ENCODE peak calls at places on chromosomes 4 and X, in six cellular contexts. G is right atrium auricular region, H is MM.1S, M is tibial artery, V is tibial nerve, Y is AG04450. Q is an unnamed sample.

GRCh38 chr4:48370260-48371134 is 29.2 kb downstream of the SLAIN2 start:
- DNase-seq in G (no peak), H (no peak), M (no peak), V (no peak), Y (no peak), Q (no peak)

GRCh38 chr4:169151671-169152070 is 119.1 kb downstream of the SH3RF1 start:
- DNase-seq in G (no peak), H (no peak), M (no peak), V (no peak), Y (peak), Q (no peak)

GRCh38 chr4:164207460-164207859 is 546.5 kb upstream of the SMIM31 start:
- DNase-seq in G (no peak), H (no peak), M (no peak), V (no peak), Y (no peak), Q (no peak)

GRCh38 chrX:154008521-154008920 is 11.2 kb downstream of the IRAK1 start:
- DNase-seq in G (no peak), H (peak), M (no peak), V (no peak), Y (no peak), Q (no peak)

GRCh38 chrX:46758163-46758955 is 559 bp downstream of the SLC9A7 start:
- DNase-seq in G (no peak), H (no peak), M (no peak), V (no peak), Y (no peak), Q (no peak)

GRCh38 chr4:77921701-77922100 is 59.1 kb downstream of the MRPL1 start:
- DNase-seq in G (no peak), H (no peak), M (no peak), V (no peak), Y (peak), Q (peak)

GRCh38 chrX:66728818-66729271 is 90.0 kb upstream of the EDA2R start:
- DNase-seq in G (no peak), H (peak), M (peak), V (peak), Y (peak), Q (no peak)

GRCh38 chr4:11543710-11544109 is 115.0 kb upstream of the HS3ST1 start:
- DNase-seq in G (no peak), H (no peak), M (no peak), V (no peak), Y (no peak), Q (no peak)

GRCh38 chr4:87978656-87979055 is 3.1 kb downstream of the SPP1 start:
- DNase-seq in G (no peak), H (no peak), M (no peak), V (no peak), Y (no peak), Q (no peak)

GRCh38 chrX:107775000-107775733 is 420 bp downstream of the TSC22D3 start:
- DNase-seq in G (no peak), H (no peak), M (no peak), V (no peak), Y (no peak), Q (no peak)

DNA sequence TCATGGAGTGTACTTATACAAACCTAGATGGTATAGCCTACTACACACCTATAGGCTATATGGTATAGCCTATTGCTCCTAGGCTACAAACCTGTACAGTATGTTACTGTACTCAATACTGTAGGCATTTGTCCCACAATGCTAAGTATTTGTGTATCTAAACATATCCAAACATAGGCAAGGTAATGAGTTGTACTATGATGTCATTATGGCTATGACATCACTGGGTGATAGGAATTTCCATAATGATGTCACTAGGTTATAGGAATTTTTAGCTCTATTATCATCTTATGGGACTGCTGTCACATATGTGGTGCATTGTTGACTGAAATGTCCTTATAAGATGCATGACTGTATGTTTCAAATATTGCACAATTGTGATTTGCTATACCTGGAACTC is 5.5 kb upstream of the PAGE1 start:
- DNase-seq in G (no peak), H (no peak), M (no peak), V (no peak), Y (no peak), Q (no peak)
- H3K27ac ChIP-seq in G (no peak), H (no peak), M (no peak), V (no peak), Y (no peak), Q (no peak)

DNA sequence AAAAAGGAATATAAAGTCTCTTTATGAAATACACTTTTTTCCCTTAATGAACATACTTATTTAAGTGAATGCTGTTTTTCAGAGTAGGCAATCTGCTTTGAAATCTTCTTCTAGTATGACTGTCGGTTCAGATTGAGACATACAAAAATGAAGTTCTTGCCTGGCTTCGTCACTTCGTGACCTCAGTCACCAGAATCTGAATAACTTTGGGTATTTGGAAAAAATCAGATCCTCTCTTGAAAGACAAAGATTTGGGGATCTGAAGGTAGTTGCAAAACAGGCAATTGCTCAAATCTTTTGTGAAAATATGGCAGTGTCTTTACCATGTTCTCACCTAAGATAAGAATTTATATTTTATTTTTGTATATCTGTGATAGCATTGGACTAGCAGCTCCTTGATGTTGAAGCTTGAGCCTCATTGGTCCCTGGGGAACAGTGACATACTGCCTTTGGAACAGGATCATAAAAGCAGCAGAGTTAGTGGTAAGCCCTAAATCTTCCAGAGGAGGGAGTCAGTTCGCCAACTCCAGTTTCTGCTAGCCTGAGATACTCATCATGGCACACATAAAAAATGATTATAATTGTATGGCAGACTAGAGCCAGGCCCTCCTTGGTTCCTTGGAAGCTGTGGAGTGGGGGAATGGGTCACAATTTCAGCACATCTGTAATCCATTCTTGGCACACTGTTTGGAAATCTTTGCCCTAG is 4.9 kb downstream of the ARFIP1 start:
- DNase-seq in G (no peak), H (no peak), M (no peak), V (no peak), Y (no peak), Q (no peak)
- TF ChIP-seq CTCF in G (no peak), H (no peak), M (no peak), V (no peak), Y (peak), Q (peak)

GRCh38 chr4:39495446-39496208 is 31.6 kb downstream of the UGDH start:
- DNase-seq in G (no peak), H (no peak), M (peak), V (no peak), Y (no peak), Q (no peak)
- H3K4me3 ChIP-seq in G (no peak), H (no peak), M (no peak), V (no peak), Y (no peak), Q (no peak)

GRCh38 chr4:76449362-76449767 is 14.3 kb downstream of the SHROOM3 start:
- DNase-seq in G (no peak), H (no peak), M (no peak), V (no peak), Y (no peak), Q (no peak)

GRCh38 chr4:76453232-76453631 is 18.2 kb downstream of the SHROOM3 start:
- DNase-seq in G (no peak), H (no peak), M (no peak), V (no peak), Y (no peak), Q (no peak)

GRCh38 chr4:76448211-76448610 is 13.2 kb downstream of the SHROOM3 start:
- DNase-seq in G (no peak), H (no peak), M (no peak), V (no peak), Y (no peak), Q (no peak)

GRCh38 chr4:76447326-76447954 is 12.4 kb downstream of the SHROOM3 start:
- DNase-seq in G (no peak), H (no peak), M (no peak), V (no peak), Y (no peak), Q (no peak)

DNA sequence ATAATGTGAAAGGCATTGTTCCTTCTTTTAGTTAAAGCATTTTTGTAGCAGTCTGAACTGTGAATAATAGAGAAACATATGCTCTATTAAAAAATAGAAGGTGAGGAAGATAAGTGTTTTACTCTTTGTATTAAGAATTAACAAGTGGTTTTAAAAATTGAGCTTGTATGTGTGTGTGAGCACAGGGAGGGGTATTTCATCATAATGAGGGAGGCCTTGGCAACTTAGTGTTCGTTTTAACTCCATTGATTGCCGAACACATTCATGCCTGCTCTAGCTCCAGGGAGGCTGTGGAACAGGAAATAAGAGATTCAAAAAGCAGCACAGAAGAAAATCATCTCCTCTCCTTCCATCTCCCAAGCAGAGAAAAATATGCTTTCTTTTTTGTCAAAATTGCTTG is 14.8 kb downstream of the SHROOM3 start:
- DNase-seq in G (no peak), H (no peak), M (no peak), V (no peak), Y (no peak), Q (no peak)
- H3K27ac ChIP-seq in G (no peak), H (no peak), M (peak), V (no peak), Y (no peak), Q (no peak)

DNA sequence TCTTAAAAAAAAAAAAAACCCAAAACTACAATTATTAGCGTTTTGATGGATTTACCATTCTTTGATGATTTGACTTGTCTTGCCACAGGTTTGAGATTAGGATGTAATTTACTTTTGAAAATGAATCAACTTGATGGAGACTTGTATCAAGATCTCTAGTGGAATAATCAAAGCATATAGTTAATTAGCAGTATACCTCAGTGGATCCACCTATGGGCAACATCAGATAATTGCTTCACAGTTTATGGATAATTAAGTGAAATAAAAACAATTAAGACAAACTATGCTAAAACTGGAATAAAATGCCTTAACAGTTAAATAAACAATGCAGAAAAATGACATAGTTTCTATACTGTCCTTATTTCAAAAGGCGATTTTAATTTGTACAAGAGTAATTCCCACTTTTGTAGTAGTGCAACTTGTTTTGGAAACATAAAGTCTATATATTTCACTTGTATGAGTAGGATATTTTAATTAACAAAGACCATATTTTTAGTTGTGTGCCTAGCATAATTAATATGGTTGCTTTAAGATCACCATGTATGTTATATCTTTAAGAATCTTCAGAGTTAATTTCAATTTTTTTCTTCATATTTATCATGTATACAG is 4.2 kb downstream of the CPEB2 start:
- DNase-seq in G (no peak), H (peak), M (no peak), V (no peak), Y (no peak), Q (no peak)
- TF ChIP-seq CTCF in G (peak), H (peak), M (peak), V (no peak), Y (peak), Q (peak)

GRCh38 chr4:25030283-25031076 is at the start of gene LGI2:
- DNase-seq in G (no peak), H (peak), M (peak), V (no peak), Y (no peak), Q (no peak)
- H3K4me3 ChIP-seq in G (peak), H (peak), M (peak), V (peak), Y (peak), Q (peak)

DNA sequence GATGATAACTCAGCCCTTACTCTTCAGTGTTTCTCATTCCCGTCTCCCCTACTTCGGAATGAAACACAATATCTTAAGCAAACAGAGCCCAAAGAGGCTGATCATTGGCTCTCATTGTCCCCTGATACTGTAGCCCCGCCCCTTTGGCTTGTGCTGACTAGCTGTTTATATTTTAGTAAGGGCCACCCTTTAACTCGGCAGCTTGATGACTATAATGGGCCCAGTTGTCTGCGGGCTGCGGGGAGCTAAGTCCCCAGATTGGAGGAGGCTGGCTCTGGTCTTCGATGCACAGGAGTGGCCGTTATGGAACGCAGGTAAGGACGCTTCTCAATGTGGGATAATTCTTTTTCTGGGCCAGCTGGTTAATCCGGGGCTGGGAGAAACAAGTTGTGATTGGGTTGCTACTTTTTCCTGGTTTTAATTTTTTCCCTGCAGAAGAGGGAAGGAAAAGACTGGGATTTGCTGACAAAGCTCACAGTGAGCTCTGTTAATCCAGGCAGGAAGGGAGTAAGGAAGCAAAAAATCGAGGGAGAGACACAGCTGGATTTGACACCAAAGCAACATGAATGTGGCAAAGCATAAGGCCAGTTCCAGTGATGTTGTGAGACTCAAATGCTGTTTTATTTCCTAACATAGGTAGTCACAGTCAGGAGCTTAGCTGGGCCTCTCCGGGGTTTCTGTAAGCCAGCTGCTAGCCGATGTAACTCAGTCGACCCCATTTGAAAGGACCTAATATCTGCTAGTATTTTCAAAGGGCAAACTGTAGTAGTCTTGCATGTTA is at the start of gene TRIM2:
- DNase-seq in G (peak), H (no peak), M (peak), V (peak), Y (no peak), Q (no peak)
- H3K27ac ChIP-seq in G (peak), H (no peak), M (no peak), V (peak), Y (peak), Q (peak)

DNA sequence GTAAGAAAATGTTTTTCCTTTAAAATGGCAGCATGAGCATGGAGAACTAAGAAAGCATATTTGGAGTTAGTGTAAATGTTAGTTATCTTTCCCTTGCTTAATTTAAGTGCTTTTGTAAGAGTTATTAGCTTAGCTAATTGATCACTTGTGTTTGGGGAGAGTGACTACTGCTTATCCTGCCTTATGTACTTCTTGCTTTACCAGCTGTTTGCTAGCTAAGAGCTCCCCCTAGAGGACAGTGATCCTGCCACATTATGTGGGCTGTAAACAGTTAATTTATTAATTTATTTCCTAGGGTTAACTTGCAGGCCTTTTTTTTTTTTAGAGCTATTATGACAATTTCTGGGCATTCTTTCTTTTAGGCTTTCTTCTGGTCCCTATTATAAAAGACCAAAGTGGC is 435.8 kb downstream of the MAGEB5 start:
- DNase-seq in G (no peak), H (peak), M (no peak), V (no peak), Y (no peak), Q (no peak)
- TF ChIP-seq CTCF in G (no peak), H (peak), M (no peak), V (no peak), Y (no peak), Q (peak)

GRCh38 chr4:110638347-110638746 is 15.5 kb upstream of the PITX2 start:
- DNase-seq in G (no peak), H (no peak), M (no peak), V (no peak), Y (no peak), Q (no peak)

GRCh38 chr4:110635155-110635479 is 12.2 kb upstream of the PITX2 start:
- DNase-seq in G (no peak), H (no peak), M (no peak), V (no peak), Y (no peak), Q (no peak)

GRCh38 chr4:110636231-110636676 is 13.4 kb upstream of the PITX2 start:
- DNase-seq in G (no peak), H (no peak), M (no peak), V (no peak), Y (no peak), Q (no peak)

GRCh38 chr4:110637408-110638131 is 14.7 kb upstream of the PITX2 start:
- DNase-seq in G (no peak), H (no peak), M (no peak), V (no peak), Y (no peak), Q (no peak)

DNA sequence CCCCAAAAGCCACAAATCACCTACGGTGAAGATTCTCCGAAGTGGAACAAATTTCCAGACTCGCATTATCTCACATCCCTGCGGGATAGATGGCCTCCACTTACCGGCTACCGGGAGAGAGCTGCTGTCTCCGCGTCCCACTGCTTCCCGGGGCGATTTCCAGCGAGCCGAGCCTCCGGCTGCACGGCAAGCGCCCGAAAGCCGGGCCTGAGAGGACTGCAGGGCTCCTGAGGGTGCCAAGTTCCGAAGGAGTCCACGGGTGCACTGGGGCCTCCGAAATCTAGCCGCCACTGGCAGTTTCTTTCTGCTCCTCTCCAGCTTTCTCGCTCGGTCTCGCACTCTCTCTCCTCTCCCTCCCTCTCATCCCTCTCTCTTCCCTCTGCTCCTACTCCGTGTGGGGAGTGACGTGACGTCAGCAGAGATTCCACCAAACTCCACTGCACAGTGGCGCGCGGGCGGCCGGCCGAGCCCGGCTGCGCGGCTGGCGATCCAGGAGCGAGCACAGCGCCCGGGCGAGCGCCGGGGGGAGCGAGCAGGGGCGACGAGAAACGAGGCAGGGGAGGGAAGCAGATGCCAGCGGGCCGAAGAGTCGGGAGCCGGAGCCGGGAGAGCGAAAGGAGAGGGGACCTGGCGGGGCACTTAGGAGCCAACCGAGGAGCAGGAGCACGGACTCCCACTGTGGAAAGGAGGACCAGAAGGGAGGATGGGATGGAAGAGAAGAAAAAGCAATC is 14.0 kb upstream of the PITX2 start:
- DNase-seq in G (no peak), H (no peak), M (no peak), V (no peak), Y (no peak), Q (no peak)
- H3K4me3 ChIP-seq in G (peak), H (no peak), M (peak), V (peak), Y (peak), Q (peak)

Q was measured in Panc1.